ENCODE peak calls at places on chromosomes 4 and X, in nine cellular contexts. O, R, H, L, K, M, P, G and Y are unnamed samples.

GRCh38 chr4:186298034-186298647 is 32.2 kb downstream of the F11 start:
- DNase-seq in P (no peak), L (no peak), R (peak), H (no peak), M (no peak), O (no peak), K (no peak), G (no peak), Y (no peak)

GRCh38 chr4:25020240-25020639 is 10.5 kb downstream of the LGI2 start:
- DNase-seq in K (peak), O (no peak), P (no peak), R (no peak), M (no peak), L (no peak), G (no peak), H (no peak), Y (no peak)

GRCh38 chrX:154750301-154751120 is at the start of gene GAB3:
- DNase-seq in G (no peak), M (no peak), P (no peak), L (no peak), H (peak), R (no peak), K (peak), O (no peak), Y (peak)

GRCh38 chr4:10611673-10612072 is 72.9 kb downstream of the CLNK start:
- DNase-seq in P (no peak), H (no peak), O (no peak), K (peak), L (peak), M (peak), G (peak), R (no peak), Y (no peak)

GRCh38 chr4:83617371-83618021 is 81.6 kb downstream of the GPAT3 start:
- DNase-seq in M (no peak), O (no peak), R (no peak), G (no peak), H (no peak), L (no peak), P (no peak), K (no peak), Y (no peak)

GRCh38 chrX:11970935-11971334 is 167.3 kb upstream of the FRMPD4 start:
- DNase-seq in G (peak), K (peak), O (no peak), L (peak), R (no peak), M (no peak), P (no peak), H (no peak), Y (no peak)

GRCh38 chrX:41265615-41266014 is 68.3 kb upstream of the DDX3X start:
- DNase-seq in L (peak), K (no peak), M (peak), H (peak), G (peak), O (no peak), R (no peak), P (no peak), Y (no peak)

GRCh38 chr4:69888336-69888735 is 28.4 kb upstream of the SULT1E1 start:
- DNase-seq in H (no peak), O (no peak), R (no peak), G (peak), P (no peak), K (no peak), M (peak), L (peak), Y (no peak)

GRCh38 chrX:80765226-80765625 is 44.5 kb downstream of the BRWD3 start:
- DNase-seq in M (peak), P (no peak), K (peak), G (peak), L (peak), H (no peak), R (no peak), O (no peak), Y (no peak)

GRCh38 chr4:132063829-132064228 is 1085.3 kb upstream of the PCDH10 start:
- DNase-seq in G (peak), L (peak), R (no peak), H (no peak), P (no peak), M (peak), K (no peak), O (no peak), Y (no peak)

GRCh38 chr4:5370286-5370685 is 319.0 kb downstream of the STK32B start:
- DNase-seq in G (peak), K (peak), O (no peak), M (peak), P (no peak), H (no peak), L (peak), R (no peak), Y (no peak)

GRCh38 chr4:38670939-38671593 is 7.1 kb downstream of the KLF3 start:
- DNase-seq in H (no peak), O (no peak), L (no peak), R (no peak), G (no peak), K (peak), M (no peak), P (no peak), Y (no peak)

GRCh38 chr4:20251796-20252655 is at the start of gene SLIT2:
- DNase-seq in R (peak), K (peak), G (peak), H (no peak), O (peak), L (peak), M (peak), P (no peak), Y (peak)

GRCh38 chr4:155566241-155566823 is 100.3 kb upstream of the GUCY1A1 start:
- DNase-seq in L (peak), M (no peak), K (peak), O (no peak), R (no peak), P (no peak), H (no peak), G (no peak), Y (no peak)

GRCh38 chr4:58166496-58166895 is 1056.3 kb upstream of the IGFBP7 start:
- DNase-seq in G (no peak), M (no peak), H (no peak), K (no peak), R (no peak), L (no peak), P (no peak), O (no peak), Y (no peak)

GRCh38 chr4:10403633-10404445 is 53.4 kb downstream of the ZNF518B start:
- DNase-seq in P (no peak), H (no peak), R (no peak), L (peak), K (peak), O (no peak), M (peak), G (peak), Y (peak)

GRCh38 chr4:95534032-95534431 is 14.7 kb downstream of the UNC5C start:
- DNase-seq in P (no peak), K (peak), M (no peak), O (no peak), L (no peak), R (no peak), G (no peak), H (no peak), Y (no peak)

GRCh38 chr4:145679991-145680455 is at the start of gene C4orf51:
- DNase-seq in P (no peak), M (peak), H (no peak), O (no peak), R (no peak), K (peak), L (peak), G (peak), Y (no peak)

GRCh38 chr4:86948276-86948675 is 13.5 kb downstream of the AFF1 start:
- DNase-seq in G (no peak), L (no peak), M (no peak), O (no peak), K (no peak), P (no peak), R (no peak), H (no peak), Y (no peak)

GRCh38 chrX:109352121-109352556 is 129.7 kb downstream of the GUCY2F start:
- DNase-seq in R (no peak), G (no peak), M (peak), K (no peak), H (no peak), O (peak), L (no peak), P (no peak), Y (no peak)

GRCh38 chr4:153115322-153116100 is 88.7 kb upstream of the TRIM2 start:
- DNase-seq in L (peak), P (peak), H (peak), O (peak), R (no peak), G (peak), K (peak), M (peak), Y (no peak)

GRCh38 chrX:23616361-23616760 is 50.9 kb upstream of the PRDX4 start:
- DNase-seq in L (peak), M (peak), P (no peak), R (no peak), H (no peak), O (no peak), G (peak), K (peak), Y (no peak)

GRCh38 chr4:80006935-80007744 is 65.9 kb downstream of the ANTXR2 start:
- DNase-seq in M (peak), L (peak), G (no peak), K (no peak), P (no peak), H (no peak), O (no peak), R (no peak), Y (peak)

GRCh38 chr4:38791005-38791404 is 8.2 kb upstream of the TLR10 start:
- DNase-seq in G (no peak), M (no peak), P (no peak), L (no peak), O (no peak), K (no peak), R (no peak), H (no peak), Y (no peak)

GRCh38 chrX:102835504-102836146 is 101.4 kb upstream of the RAB40AL start:
- DNase-seq in H (no peak), R (peak), L (no peak), M (peak), K (peak), O (no peak), P (no peak), G (no peak), Y (peak)

GRCh38 chr4:85861064-85861767 is 386.3 kb downstream of the ARHGAP24 start:
- DNase-seq in H (no peak), R (no peak), L (no peak), P (no peak), K (peak), G (no peak), O (no peak), M (no peak), Y (no peak)

GRCh38 chr4:80201326-80202151 is 4.2 kb downstream of the PRDM8 start:
- DNase-seq in H (peak), K (no peak), P (peak), G (peak), O (peak), M (no peak), R (no peak), L (peak), Y (no peak)

GRCh38 chr4:56648245-56649151 is 32.6 kb downstream of the HOPX start:
- DNase-seq in O (no peak), L (peak), G (no peak), K (no peak), H (no peak), M (no peak), R (no peak), P (no peak), Y (no peak)

GRCh38 chrX:134459683-134460004 is 321 bp upstream of the HPRT1 start:
- DNase-seq in P (no peak), H (no peak), M (peak), G (no peak), R (no peak), L (peak), O (no peak), K (no peak), Y (no peak)

GRCh38 chr4:94642561-94642866 is 115.2 kb upstream of the BMPR1B start:
- DNase-seq in P (no peak), G (peak), H (no peak), R (no peak), K (no peak), L (peak), O (no peak), M (no peak), Y (peak)

GRCh38 chrX:151424505-151424904 is 27.5 kb downstream of the VMA21 start:
- DNase-seq in H (no peak), K (no peak), G (no peak), M (no peak), P (no peak), R (no peak), L (no peak), O (no peak), Y (no peak)

GRCh38 chrX:21907250-21907649 is 33.3 kb upstream of the SMS start:
- DNase-seq in O (no peak), P (no peak), G (peak), L (peak), M (no peak), K (no peak), H (no peak), R (no peak), Y (no peak)

GRCh38 chrX:101708180-101708579 is 48.5 kb upstream of the ARMCX2 start:
- DNase-seq in H (no peak), M (no peak), K (no peak), O (no peak), R (no peak), P (no peak), L (no peak), G (peak), Y (no peak)

GRCh38 chr4:52407545-52407944 is 251.6 kb downstream of the USP46 start:
- DNase-seq in H (no peak), P (no peak), M (no peak), K (peak), R (no peak), G (no peak), O (no peak), L (no peak), Y (no peak)

GRCh38 chrX:78886550-78886949 is 58.6 kb upstream of the P2RY10 start:
- DNase-seq in M (no peak), G (no peak), O (no peak), P (no peak), R (no peak), K (peak), H (no peak), L (no peak), Y (no peak)

DNA sequence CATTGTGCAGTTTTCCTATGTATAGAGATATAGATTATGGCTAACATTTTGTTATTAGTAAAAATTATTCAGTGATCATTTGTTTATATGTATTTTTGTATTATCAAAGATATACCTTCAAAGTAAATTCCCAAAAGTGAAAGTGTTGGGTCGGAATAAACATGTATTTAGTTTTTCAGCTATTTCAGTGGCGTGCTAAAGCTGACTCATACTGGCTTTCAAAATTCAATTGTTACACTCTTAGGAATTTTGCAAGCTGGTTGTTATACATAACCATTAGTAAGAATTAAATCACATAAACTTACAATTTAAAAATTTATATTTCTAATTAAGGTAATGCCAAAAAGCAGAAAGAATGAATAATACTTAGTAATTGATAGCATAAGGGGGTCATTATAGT is 288.4 kb upstream of the NRK start:
- DNase-seq in O (no peak), M (no peak), P (no peak), R (no peak), K (no peak), H (no peak), G (no peak), L (peak), Y (no peak)
- H3K27ac ChIP-seq in O (no peak), M (no peak), P (no peak), R (no peak), K (no peak), H (no peak), G (no peak), L (no peak), Y (no peak)

GRCh38 chr4:32337403-32337802 is 1617.2 kb downstream of the PCDH7 start:
- DNase-seq in G (no peak), O (no peak), P (no peak), M (no peak), L (no peak), R (no peak), K (no peak), H (no peak), Y (no peak)
- H3K27ac ChIP-seq in G (no peak), O (no peak), P (no peak), M (no peak), L (no peak), R (no peak), K (no peak), H (no peak), Y (no peak)

DNA sequence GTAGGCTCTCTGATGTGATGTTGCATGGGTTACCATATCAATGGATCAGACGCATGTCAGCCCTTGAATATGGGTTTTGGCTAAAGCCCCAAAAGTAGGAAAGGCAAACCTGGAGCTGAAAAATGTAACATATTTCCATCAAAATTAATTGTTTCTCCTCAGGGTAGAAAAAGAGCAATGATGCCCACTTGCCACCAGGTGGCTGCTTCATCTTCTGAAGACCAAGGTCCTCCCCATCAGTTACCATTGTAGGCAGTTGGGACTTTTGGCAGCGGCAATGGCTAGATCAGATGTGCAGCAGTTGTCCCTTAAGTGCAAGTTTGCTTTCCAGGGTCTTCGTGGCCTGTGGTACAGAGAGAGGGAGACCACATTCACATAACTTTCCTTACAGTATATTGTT is 118.2 kb downstream of the NAF1 start:
- DNase-seq in P (no peak), H (no peak), R (peak), O (no peak), L (peak), M (peak), G (peak), K (peak), Y (peak)
- H3K27ac ChIP-seq in P (no peak), H (no peak), R (no peak), O (no peak), L (no peak), M (no peak), G (no peak), K (no peak), Y (no peak)

GRCh38 chr4:156795727-156796126 is 175.9 kb downstream of the PDGFC start:
- DNase-seq in P (no peak), O (no peak), M (no peak), K (no peak), L (no peak), G (no peak), H (no peak), R (no peak), Y (no peak)

GRCh38 chr4:156798438-156798837 is 173.2 kb downstream of the PDGFC start:
- DNase-seq in M (no peak), O (no peak), H (no peak), L (no peak), R (no peak), P (no peak), G (no peak), K (no peak), Y (no peak)

GRCh38 chr4:156803056-156803455 is 168.5 kb downstream of the PDGFC start:
- DNase-seq in M (no peak), H (no peak), O (no peak), L (peak), R (no peak), K (peak), P (no peak), G (peak), Y (no peak)

GRCh38 chr4:156800463-156800862 is 171.1 kb downstream of the PDGFC start:
- DNase-seq in K (no peak), H (no peak), O (no peak), L (no peak), M (no peak), P (no peak), R (no peak), G (no peak), Y (no peak)

GRCh38 chr4:156799121-156799589 is 172.4 kb downstream of the PDGFC start:
- DNase-seq in G (peak), O (no peak), M (no peak), P (no peak), H (no peak), L (peak), K (peak), R (no peak), Y (no peak)
- H3K27ac ChIP-seq in G (no peak), O (no peak), M (no peak), P (no peak), H (no peak), L (no peak), K (no peak), R (no peak), Y (no peak)

GRCh38 chrX:17376381-17377046 is 1.5 kb downstream of the NHS start:
- DNase-seq in H (no peak), P (no peak), R (no peak), G (no peak), K (peak), O (no peak), M (no peak), L (peak), Y (no peak)
- H3K27ac ChIP-seq in H (no peak), P (no peak), R (no peak), G (peak), K (peak), O (no peak), M (no peak), L (peak), Y (no peak)